ENCODE peak calls at places on chromosome 2, in four cellular contexts. F is HepG2, Q is GM12878, R is SK-N-SH. J is an unnamed sample.

GRCh38 chr2:185208261-185208660 is 530.3 kb upstream of the FSIP2 start:
- DNase-seq in F (peak), R (peak), Q (no peak), J (no peak)

GRCh38 chr2:217932661-217933325 is 70.0 kb downstream of the TNS1 start:
- DNase-seq in R (peak), F (no peak), Q (no peak), J (no peak)

GRCh38 chr2:47313141-47313691 is 89.7 kb upstream of the MSH2 start:
- DNase-seq in R (no peak), F (peak), Q (no peak), J (peak)

GRCh38 chr2:98952971-98953370 is 16.9 kb upstream of the CRACDL start:
- DNase-seq in R (no peak), Q (no peak), F (no peak), J (no peak)

GRCh38 chr2:232957607-232958211 is 55.3 kb downstream of the NGEF start:
- DNase-seq in Q (no peak), F (no peak), R (no peak), J (no peak)

GRCh38 chr2:156157670-156158069 is 174.9 kb downstream of the NR4A2 start:
- DNase-seq in F (no peak), Q (no peak), R (no peak), J (no peak)

GRCh38 chr2:84443477-84443876 is 15.6 kb downstream of the SUCLG1 start:
- DNase-seq in Q (no peak), F (no peak), R (no peak), J (no peak)

GRCh38 chr2:26164231-26164630 is 8.7 kb upstream of the GAREM2 start:
- DNase-seq in Q (no peak), R (no peak), F (no peak), J (no peak)

GRCh38 chr2:8575011-8575750 is 106.7 kb upstream of the ID2 start:
- DNase-seq in R (peak), F (peak), Q (no peak), J (no peak)

GRCh38 chr2:20170646-20171250 is 54.2 kb downstream of the SDC1 start:
- DNase-seq in Q (no peak), R (no peak), F (no peak), J (no peak)

GRCh38 chr2:240511351-240512108 is 46.3 kb downstream of the ANKMY1 start:
- DNase-seq in F (no peak), Q (no peak), R (no peak), J (no peak)

DNA sequence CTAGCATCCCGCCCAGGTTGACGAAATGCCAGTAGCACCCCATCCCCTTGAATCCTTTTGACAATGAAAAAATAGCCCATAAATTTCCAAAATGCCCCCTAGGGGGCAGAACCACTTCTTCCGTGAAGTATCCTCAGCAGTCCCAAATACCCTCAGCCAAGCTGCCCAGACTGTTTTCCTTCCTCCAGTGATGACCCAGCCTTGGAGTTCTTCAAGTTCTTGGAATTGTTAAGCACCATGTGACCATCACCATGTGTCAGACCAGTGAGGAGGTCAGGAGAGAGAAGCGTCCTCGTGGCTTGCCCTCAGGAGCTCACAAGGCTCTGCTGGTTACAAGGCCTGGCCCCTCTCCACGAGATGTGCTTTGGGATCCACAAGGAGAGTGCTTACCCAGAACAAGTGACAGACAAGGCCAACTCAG is 1.4 kb upstream of the SLC23A3 start:
- DNase-seq in Q (no peak), R (peak), F (peak), J (peak)
- TF ChIP-seq NFIC in Q (no peak), R (no peak), F (no peak), J (no peak)

DNA sequence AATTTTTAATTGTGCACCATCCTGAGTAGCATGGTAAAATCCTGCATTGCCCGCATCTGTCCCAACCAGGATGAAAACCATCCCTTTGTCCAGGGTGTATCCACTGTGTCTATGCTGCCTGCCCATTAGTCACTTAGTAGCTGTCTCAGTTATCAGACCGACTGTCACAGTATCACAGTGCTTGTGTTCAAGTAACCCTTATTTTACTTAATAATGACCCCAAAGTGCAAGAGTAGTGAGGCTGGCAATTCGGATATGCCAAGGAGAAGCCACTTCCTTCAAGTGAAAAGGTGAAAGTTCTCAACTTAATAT is 8.8 kb downstream of the ITSN2 start:
- DNase-seq in Q (no peak), F (no peak), R (no peak), J (no peak)
- TF ChIP-seq GABPA in Q (no peak), F (no peak), R (no peak), J (no peak)

DNA sequence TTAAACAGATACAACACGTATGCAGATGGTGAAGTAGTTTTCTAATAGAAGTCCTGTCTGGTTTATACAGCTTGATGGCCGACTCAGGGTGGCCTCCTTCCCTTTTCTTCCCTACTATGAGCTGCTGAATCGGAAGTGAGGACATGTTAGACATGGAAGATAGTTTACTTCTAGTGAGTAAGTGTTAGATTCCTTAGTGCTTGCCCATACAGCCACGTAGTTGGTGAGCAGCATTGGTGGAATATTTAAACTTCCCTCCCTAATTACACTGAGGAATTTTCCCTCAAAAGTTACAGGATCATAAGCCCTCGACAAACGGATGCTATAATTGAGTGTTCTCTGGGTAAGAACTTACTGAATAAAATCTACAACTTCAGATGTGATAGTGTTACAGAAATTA is 52.1 kb downstream of the RHBDD1 start:
- DNase-seq in Q (no peak), R (no peak), F (no peak), J (no peak)
- TF ChIP-seq NFIC in Q (no peak), R (no peak), F (no peak), J (no peak)

DNA sequence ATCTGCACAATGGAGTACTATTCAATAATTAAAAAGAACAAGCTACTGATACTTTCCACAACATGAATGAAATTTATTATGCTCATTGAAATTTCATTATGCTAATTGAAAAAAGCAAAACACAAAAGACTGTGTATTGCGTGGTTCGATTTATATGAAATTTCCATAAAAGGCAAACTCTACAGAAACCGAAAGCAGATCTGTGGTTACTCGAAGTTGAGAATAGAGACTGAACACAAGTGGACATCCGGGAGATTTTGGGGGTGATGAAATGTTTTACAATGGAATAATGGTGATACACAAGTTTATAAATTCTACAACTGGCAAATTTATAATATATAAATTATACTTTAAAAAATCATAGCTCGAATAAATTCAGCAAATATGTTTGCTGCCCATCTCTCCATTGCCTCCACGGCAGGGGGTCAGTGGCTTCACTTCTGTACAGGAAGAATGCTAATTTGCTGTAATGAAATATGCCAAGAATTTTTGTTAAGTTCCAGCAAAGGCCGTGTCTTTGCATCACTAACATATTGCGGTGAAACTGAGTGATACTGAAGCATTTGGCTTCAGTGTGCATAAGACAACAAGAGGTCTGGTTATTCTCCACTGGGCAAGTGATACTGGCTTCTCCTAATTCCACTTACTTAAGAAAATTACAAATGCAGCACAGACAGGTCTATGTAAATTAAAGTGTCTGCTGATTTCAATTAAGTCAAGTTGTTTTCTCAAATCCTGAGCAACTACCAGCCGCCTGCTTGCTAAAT is 96.7 kb downstream of the TMEM163 start:
- DNase-seq in F (no peak), R (no peak), Q (no peak), J (no peak)
- TF ChIP-seq GABPA in F (no peak), R (no peak), Q (no peak), J (no peak)

GRCh38 chr2:142796161-142796560 is 81.3 kb upstream of the KYNU start:
- DNase-seq in Q (no peak), F (peak), R (no peak), J (no peak)
- TF ChIP-seq NFIC in Q (no peak), F (no peak), R (no peak), J (no peak)

GRCh38 chr2:29425866-29426265 is 310.7 kb downstream of the CLIP4 start:
- DNase-seq in R (no peak), Q (no peak), F (no peak), J (no peak)
- TF ChIP-seq GABPA in R (no peak), Q (no peak), F (no peak), J (no peak)

DNA sequence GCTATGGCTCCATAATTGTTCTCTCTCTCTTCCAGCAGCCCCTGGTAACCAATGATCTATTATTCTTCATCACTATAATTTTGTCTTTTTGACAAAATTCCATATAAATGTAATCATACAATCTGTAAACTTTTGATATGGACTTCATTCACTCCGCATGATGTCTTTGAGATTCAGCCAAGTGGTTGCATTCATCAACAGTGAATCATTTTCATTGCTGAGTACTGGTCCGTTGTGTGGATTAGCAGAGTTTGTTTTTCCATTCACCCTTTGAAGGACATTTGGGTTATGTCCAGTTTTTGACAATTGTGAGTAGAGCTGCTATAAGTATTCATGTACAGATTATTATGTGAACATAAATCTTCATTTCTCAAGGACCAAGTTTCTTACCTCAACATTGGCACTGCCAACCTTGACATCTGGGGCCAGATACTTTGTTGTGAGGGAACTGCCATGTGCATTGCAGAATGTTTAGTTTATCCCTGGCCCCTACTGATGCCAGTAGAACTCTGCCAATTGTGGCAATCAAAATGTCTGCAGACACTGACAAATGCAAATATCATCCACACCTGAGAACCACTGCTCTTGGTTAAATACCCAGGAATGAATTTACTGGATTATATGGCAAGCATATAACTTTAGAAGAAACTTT is 48.4 kb upstream of the BCL2L11 start:
- DNase-seq in F (no peak), R (no peak), Q (no peak), J (no peak)
- TF ChIP-seq NFIC in F (no peak), R (peak), Q (no peak), J (no peak)

DNA sequence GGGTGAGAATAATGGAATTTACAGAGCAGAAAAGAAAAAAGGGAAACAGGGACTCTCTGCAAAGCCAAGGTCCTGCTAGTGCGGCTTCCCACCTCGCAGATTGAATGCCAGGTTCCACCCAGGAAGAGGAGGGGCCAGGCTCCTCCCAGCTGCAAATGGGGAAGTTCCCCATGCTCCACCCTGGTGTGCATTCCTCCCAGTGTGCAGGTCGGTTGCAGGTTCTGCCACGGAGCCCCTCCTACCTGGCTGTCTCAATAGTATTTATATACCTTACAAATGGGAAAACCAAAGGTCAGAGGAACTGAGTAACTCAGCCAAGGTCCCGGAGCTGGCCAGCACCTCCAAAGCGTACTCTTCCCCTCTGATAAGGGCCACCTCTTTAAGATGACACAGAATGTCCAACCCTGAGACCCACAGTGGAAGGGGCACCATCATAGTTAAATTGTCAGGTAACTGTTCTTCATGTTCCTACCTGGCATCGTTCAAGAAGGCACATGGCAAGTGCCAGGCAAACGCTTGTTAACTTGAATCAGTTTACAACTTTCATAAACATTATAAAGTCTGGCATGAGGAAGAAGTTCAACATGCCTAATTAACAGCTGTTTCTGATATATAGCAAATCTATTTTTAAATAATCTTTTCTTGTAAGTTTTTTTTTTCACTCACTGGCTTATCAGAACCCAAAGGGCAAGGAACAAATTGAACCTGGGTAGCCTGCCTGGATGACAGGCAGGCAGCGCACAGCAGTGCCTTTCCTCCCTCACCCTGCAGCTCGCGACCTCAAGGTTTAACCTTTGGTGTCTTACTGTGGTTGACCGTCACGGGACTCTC is 35.6 kb downstream of the POU3F3 start:
- DNase-seq in F (no peak), Q (no peak), R (no peak), J (no peak)
- TF ChIP-seq GABPA in F (no peak), Q (no peak), R (no peak), J (peak)

DNA sequence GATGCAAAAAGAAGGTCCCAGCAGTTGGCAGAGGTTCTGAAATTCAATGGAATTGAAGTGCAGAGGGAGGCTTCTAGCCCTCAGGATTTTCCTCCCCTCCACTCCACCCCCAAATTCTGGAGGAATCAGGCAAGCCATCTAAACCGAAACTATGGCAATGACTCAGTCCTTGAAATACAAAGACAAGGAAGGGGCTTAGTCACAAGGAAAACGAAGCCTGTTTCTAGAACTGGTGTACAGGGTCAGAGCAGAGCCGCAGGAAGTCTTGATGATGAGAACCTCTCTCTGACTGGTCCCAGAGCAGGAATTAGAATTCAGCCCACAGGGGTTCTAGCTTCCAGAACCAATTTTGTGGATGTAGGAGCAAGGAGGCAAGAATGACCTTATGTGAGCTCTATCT is 111.7 kb upstream of the SCN1A start:
- DNase-seq in F (no peak), R (no peak), Q (no peak), J (peak)
- TF ChIP-seq NFIC in F (no peak), R (peak), Q (no peak), J (no peak)